ENCODE peak calls at places on chromosomes 16 and 17, in four cellular contexts. R is HepG2, M is HEK293T, D is K562. S is an unnamed sample.

GRCh38 chr17:77489898-77490265 is 349.1 kb downstream of the SEC14L1 start:
- DNase-seq in R (no peak), M (no peak), D (no peak), S (no peak)

GRCh38 chr17:9760336-9760735 is 31.1 kb downstream of the DHRS7C start:
- DNase-seq in D (no peak), R (no peak), M (no peak), S (no peak)

GRCh38 chr16:77043076-77043475 is 147.9 kb upstream of the MON1B start:
- DNase-seq in R (no peak), M (no peak), D (no peak), S (no peak)

GRCh38 chr17:21512307-21513011 is 136.3 kb downstream of the KCNJ12 start:
- DNase-seq in R (no peak), D (no peak), M (no peak), S (no peak)

GRCh38 chr16:31451681-31452351 is 7.5 kb upstream of the ARMC5 start:
- DNase-seq in M (peak), R (peak), D (peak), S (peak)

GRCh38 chr17:41451154-41451728 is 10.5 kb upstream of the KRT38 start:
- DNase-seq in D (no peak), M (no peak), R (no peak), S (no peak)

GRCh38 chr17:56832446-56832845 is 1.3 kb downstream of the C17orf67 start:
- DNase-seq in D (no peak), R (peak), M (no peak), S (no peak)

GRCh38 chr16:26765087-26765486 is 301.6 kb upstream of the C16orf82 start:
- DNase-seq in M (peak), D (peak), R (peak), S (peak)

GRCh38 chr17:64679710-64680216 is 17.7 kb upstream of the SMURF2 start:
- DNase-seq in D (no peak), R (peak), M (no peak), S (no peak)

GRCh38 chr17:596763-597644 is 117.6 kb downstream of the VPS53 start:
- DNase-seq in M (no peak), D (no peak), R (no peak), S (no peak)

GRCh38 chr16:89256651-89257254 is 39.2 kb downstream of the ZNF778 start:
- DNase-seq in M (no peak), D (no peak), R (no peak), S (peak)

GRCh38 chr16:19912445-19913305 is 28.0 kb upstream of the GPRC5B start:
- DNase-seq in M (no peak), R (no peak), D (no peak), S (no peak)

GRCh38 chr16:88306860-88307545 is 75.8 kb upstream of the ZNF469 start:
- DNase-seq in D (no peak), M (no peak), R (peak), S (no peak)

GRCh38 chr17:9057310-9057709 is 36.0 kb downstream of the NTN1 start:
- DNase-seq in M (no peak), R (peak), D (no peak), S (no peak)

GRCh38 chr16:68993885-68994284 is 111.6 kb upstream of the HAS3 start:
- DNase-seq in M (no peak), R (peak), D (no peak), S (no peak)

GRCh38 chr16:63185235-63185780 is 1149.1 kb upstream of the CDH8 start:
- DNase-seq in D (no peak), M (no peak), R (no peak), S (no peak)

GRCh38 chr17:74467221-74467951 is 952 bp downstream of the CD300A start:
- DNase-seq in D (no peak), M (no peak), R (no peak), S (no peak)

GRCh38 chr17:9432121-9432866 is 143.3 kb downstream of the STX8 start:
- DNase-seq in R (no peak), D (no peak), M (no peak), S (no peak)

GRCh38 chr17:59545942-59546341 is 19.5 kb upstream of the DHX40 start:
- DNase-seq in D (no peak), M (no peak), R (no peak), S (no peak)

GRCh38 chr16:4048481-4048880 is 67.8 kb downstream of the ADCY9 start:
- DNase-seq in R (no peak), D (no peak), M (no peak), S (no peak)

GRCh38 chr16:2196162-2196980 is at the start of gene CASKIN1:
- DNase-seq in R (no peak), D (peak), M (peak), S (no peak)

GRCh38 chr17:55845385-55845784 is 94.5 kb downstream of the PCTP start:
- DNase-seq in M (peak), R (no peak), D (no peak), S (peak)

GRCh38 chr17:35804658-35805192 is 4.6 kb upstream of the TAF15 start:
- DNase-seq in R (peak), M (peak), D (peak), S (peak)

GRCh38 chr16:88773812-88774291 is 11.2 kb downstream of the PIEZO1 start:
- DNase-seq in R (no peak), D (peak), M (no peak), S (peak)

GRCh38 chr17:39213852-39214251 is 11.9 kb downstream of the STAC2 start:
- DNase-seq in R (no peak), D (no peak), M (no peak), S (no peak)

GRCh38 chr16:78072275-78072674 is 27.2 kb upstream of the WWOX start:
- DNase-seq in M (no peak), D (no peak), R (no peak), S (peak)

DNA sequence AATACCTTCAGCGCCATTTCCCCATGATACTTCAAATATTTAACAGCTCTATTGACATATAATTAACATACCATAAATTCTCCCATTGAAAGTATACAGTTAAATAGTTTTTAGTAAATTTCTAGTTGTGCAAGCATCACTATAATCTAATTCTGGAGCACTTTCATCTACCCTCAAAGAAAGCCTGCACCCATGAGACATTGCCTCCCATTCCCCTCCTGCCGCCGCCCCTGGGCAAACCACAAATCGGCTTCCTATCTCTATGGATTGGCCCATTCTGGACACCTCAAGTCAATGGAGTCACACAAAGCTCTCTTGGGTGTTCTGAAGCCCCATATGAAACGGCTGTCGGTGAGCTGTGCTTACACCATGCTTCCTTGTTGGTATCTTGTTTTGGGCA is 77.3 kb upstream of the CBX4 start:
- DNase-seq in M (no peak), R (no peak), D (no peak), S (no peak)
- TF ChIP-seq ELF4 in M (no peak), R (no peak), D (no peak), S (no peak)

GRCh38 chr17:16215002-16215272 is 397 bp downstream of the NCOR1 start:
- DNase-seq in M (peak), R (peak), D (peak), S (peak)
- TF ChIP-seq ELF4 in M (no peak), R (no peak), D (no peak), S (no peak)

DNA sequence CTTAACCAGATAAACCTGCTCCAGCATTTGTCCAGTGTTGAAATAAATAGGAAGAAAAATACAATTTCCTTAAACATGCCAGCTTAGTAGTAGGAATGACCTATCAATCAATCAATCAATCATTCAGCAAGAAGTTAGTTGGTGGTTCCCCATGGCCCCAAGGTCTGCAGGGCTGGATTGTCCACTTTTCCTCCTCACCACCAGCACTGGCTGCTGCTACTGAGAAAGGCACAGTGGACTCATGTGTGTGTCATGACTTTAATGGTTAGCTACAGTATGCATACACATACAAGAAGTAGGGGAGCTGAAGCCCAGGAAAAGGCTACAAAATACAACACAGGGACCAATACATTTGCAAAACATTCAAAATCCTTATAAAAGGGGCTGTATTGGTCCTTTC is 4.4 kb downstream of the SETD6 start:
- DNase-seq in D (no peak), R (no peak), M (no peak), S (no peak)
- TF ChIP-seq ELF4 in D (no peak), R (no peak), M (no peak), S (no peak)

GRCh38 chr17:17917394-17917793 is 54.8 kb downstream of the TOM1L2 start:
- DNase-seq in D (no peak), R (no peak), M (no peak), S (no peak)

GRCh38 chr17:17911003-17911613 is 61.1 kb downstream of the TOM1L2 start:
- DNase-seq in R (no peak), M (no peak), D (no peak), S (no peak)

GRCh38 chr17:17910060-17910459 is 62.1 kb downstream of the TOM1L2 start:
- DNase-seq in D (no peak), M (no peak), R (no peak), S (no peak)

GRCh38 chr17:17915183-17915582 is 57.0 kb downstream of the TOM1L2 start:
- DNase-seq in M (no peak), D (no peak), R (no peak), S (no peak)

DNA sequence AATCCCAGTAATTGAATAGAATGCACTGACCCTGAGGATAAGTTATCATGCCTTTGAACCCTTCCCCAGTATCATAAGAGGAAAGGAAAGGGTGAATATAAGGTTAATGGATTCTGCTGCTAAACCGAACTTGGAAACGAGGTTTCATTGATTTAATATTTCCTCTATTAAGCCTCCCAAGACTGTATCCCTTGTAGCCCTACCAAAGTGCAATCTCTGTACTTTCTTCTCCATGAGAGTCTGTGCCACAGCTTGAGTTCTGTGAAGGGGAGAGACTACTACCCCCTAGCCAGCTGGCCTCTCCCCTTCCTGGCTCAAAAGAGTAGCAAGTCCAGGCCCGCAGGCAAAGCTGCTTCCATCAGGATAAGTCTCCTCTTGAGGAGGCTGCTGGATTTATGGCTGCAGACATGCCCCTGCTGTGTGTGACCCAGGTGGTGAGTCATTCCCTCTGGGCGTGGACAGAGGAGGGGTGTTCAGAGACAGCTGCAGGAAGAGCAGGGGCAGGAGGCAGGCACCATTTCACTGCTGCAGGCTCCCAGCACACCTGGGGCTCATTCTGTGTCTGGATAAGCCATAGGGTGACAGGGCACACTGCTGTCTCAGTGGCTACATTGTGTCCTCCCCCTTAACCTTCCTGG is 58.4 kb downstream of the TOM1L2 start:
- DNase-seq in D (peak), M (peak), R (peak), S (peak)
- TF ChIP-seq ELF4 in D (no peak), M (no peak), R (no peak), S (no peak)

GRCh38 chr17:2337811-2338657 is 733 bp downstream of the SGSM2 start:
- DNase-seq in R (peak), M (peak), D (peak), S (peak)
- TF ChIP-seq ELF4 in R (no peak), M (no peak), D (no peak), S (no peak)

DNA sequence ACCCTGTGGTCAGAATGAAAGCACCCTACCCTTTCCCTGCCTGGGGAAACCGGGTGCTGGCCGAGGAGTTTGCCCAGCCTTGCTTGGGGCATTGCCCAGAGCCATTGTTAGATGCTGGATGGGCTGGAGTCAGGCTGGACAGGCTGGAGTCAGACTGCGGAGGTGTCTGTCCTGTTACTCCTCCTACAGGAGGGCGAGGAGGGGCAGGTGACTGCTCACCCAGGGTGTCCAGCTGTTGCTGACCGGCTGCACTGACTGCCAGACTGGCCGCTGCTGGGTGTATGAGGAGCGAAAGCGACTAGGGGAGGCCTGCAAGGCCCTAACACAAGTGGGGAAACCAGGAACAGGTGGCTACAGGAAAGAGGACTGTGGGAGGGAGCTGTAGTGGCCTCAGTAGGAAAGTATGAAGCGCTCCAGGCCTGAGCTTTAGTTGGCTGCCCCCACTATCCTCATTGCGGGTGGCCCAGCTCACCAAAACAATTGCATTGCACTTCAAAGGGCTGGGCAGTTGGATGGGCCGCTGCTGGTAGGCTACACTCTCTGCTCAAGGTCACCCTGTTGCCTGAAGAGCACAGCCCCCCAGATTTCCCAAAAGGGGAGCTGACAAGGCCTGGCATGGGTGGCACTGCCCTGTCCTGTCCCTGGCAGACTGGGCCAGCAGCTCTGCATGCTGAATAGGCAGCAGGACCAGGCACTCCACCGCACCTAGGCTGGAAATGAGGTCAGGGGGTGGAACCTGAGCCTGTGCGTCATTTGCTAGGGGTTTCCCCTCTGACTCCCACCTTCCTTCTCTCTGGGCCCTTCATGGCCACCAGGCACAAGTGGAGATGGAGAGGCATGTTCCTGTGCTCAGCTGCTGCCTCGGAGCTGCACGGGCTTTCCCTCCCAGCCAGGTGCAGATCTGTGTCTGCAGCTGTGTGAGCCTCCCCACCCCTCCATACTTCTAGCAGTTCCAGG is 18.4 kb downstream of the LDHD start:
- DNase-seq in D (no peak), R (no peak), M (no peak), S (no peak)
- TF ChIP-seq ELF4 in D (no peak), R (no peak), M (no peak), S (no peak)

DNA sequence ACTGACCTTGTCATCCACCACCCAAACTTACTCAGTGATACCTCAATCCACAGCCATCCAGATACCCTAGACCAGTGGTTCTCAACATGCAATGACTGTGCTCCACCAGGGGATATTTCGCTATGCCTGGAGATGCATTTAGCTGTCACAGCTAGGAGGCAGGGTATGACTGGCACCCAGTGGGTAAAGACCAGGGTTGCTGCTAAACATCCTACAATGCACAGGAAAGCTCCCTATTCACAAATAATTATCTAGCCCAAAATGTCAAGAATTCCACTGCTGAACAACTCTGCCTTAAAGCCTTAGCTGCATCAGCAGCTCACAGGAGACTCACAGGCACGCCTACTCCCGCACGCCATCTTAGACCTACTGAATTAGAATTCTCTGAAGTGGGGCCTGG is 212.6 kb downstream of the GRIN2A start:
- DNase-seq in M (no peak), R (no peak), D (no peak), S (no peak)
- TF ChIP-seq ELF4 in M (no peak), R (no peak), D (no peak), S (no peak)

DNA sequence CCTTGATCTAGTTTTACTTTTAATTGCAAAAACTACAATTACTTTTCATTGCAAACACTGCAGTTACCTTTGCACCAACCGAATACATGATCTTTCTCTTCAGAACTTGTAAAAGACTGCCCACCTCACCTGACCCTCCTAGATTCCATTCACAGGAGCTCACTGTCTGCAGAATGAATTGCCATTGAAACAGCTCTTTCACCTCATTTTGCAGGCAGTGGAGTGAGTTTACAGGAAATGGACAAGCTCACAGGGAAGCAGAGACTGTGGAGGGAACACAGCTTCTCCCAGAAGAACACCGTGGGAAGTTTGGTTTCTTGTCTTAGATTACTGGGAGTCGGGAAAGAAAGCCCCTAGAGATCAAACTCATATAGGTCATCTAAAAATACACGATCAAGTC is 439.7 kb upstream of the RBFOX1 start:
- DNase-seq in M (no peak), D (no peak), R (no peak), S (no peak)
- TF ChIP-seq ELF4 in M (no peak), D (no peak), R (no peak), S (no peak)

GRCh38 chr17:82864721-82865240 is 25.0 kb upstream of the ZNF750 start:
- DNase-seq in D (no peak), R (no peak), M (no peak), S (no peak)
- TF ChIP-seq ELF4 in D (no peak), R (no peak), M (no peak), S (no peak)

DNA sequence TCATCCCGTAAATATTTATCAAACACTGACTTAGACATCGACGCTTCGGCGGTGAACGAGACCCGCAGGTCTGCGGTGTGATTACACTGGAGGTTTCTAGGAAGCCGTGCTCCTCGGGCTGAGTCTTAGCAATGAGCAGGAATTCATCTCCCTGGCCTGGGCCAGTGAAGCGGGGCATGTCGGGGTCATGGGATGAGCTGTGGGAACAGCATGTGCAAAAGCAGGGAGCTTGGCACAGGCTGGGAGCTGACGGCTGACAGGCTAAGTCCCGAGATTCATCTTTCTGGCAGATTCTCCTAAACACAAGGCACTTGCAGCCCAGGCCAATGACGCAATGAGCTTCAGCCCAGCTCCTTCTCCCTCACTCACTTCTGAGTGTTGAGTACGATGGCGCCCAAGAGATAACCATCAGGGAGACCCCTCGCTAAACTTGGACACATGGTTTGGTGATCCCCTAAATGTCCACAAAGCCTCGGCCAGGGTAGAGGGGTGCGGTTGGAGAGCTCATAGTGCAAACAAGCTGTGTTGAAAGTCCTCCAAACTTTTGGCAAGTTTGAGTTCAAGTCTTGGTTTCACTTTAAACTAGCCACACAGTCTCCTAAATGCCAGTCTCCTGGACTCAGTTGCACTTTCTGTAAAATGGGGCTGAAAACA is 12.8 kb downstream of the CRISPLD2 start:
- DNase-seq in M (no peak), R (no peak), D (no peak), S (no peak)
- TF ChIP-seq ELF4 in M (no peak), R (no peak), D (no peak), S (no peak)

S was measured in WTC11.